ENCODE peak calls at places on chromosome 3, in five cellular contexts. X is tibial artery, I is BE2C, B is GM23338, A is NT2/D1. N is an unnamed sample. For H3K27me3, the result is how much of the 10 kb centered on the place peaks cover.

GRCh38 chr3:158908187-158908762 is 106.4 kb downstream of the MFSD1 start:
- DNase-seq in A (no peak), B (no peak), X (no peak), I (no peak), N (no peak)

GRCh38 chr3:122343654-122344053 is 18.6 kb downstream of the CSTA start:
- DNase-seq in A (no peak), I (no peak), B (no peak), X (no peak), N (no peak)

GRCh38 chr3:126716057-126716456 is 12.0 kb downstream of the CHCHD6 start:
- DNase-seq in A (no peak), X (no peak), B (no peak), I (no peak), N (no peak)

GRCh38 chr3:126343675-126344074 is 13.5 kb downstream of the KLF15 start:
- DNase-seq in I (no peak), B (no peak), X (peak), A (no peak), N (peak)

GRCh38 chr3:189144645-189145044 is 27.1 kb upstream of the TPRG1 start:
- DNase-seq in A (no peak), B (no peak), X (no peak), I (peak), N (no peak)

GRCh38 chr3:16474304-16474703 is 39.2 kb downstream of the RFTN1 start:
- DNase-seq in A (no peak), X (no peak), B (no peak), I (no peak), N (no peak)

GRCh38 chr3:126704494-126705214 is 614 bp downstream of the CHCHD6 start:
- DNase-seq in I (no peak), X (no peak), B (peak), A (no peak), N (no peak)

GRCh38 chr3:196344663-196345062 is 6.5 kb upstream of the TM4SF19 start:
- DNase-seq in A (no peak), B (no peak), X (no peak), I (no peak), N (no peak)

GRCh38 chr3:43011638-43012037 is 32.5 kb downstream of the GASK1A start:
- DNase-seq in A (no peak), B (no peak), X (no peak), I (no peak), N (no peak)

GRCh38 chr3:129723558-129724324 is 117.3 kb upstream of the PLXND1 start:
- DNase-seq in I (no peak), A (no peak), X (peak), B (no peak), N (peak)

GRCh38 chr3:191244242-191244867 is 45.3 kb downstream of the OSTN start:
- DNase-seq in B (no peak), X (no peak), A (no peak), I (no peak), N (no peak)

GRCh38 chr3:159829056-159829995 is 159.3 kb upstream of the IL12A start:
- DNase-seq in I (peak), X (peak), B (no peak), A (no peak), N (peak)

DNA sequence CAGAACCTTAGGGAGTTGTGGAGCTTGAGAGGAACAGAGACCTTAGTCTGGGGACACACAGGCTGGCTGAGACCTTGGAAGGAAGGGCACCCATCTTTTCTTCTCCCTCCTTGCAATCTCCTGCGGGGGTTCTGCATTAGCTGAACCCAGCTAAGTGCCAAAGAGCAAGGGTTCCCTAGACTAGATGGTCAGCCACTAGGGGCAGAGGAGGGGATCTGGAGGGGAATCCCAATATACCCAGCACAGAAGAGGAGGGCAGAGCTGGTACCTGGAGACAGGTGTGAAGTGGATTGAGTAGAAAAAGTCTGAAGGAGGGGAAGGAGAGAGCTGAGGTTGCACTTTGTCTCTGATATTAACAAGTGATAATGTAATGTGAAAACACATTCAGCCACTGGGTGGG is 212.8 kb downstream of the ADAMTS9 start:
- DNase-seq in X (no peak), B (no peak), I (no peak), A (no peak), N (no peak)
- H3K27me3 ChIP-seq in X (under half), B (under half), I (under half), A (under half), N (under half)

GRCh38 chr3:193771736-193772135 is 178.7 kb downstream of the OPA1 start:
- DNase-seq in I (no peak), A (no peak), X (no peak), B (no peak), N (no peak)

GRCh38 chr3:193774272-193774915 is 181.4 kb downstream of the OPA1 start:
- DNase-seq in B (no peak), I (no peak), X (peak), A (no peak), N (no peak)

GRCh38 chr3:193771011-193771697 is 178.1 kb downstream of the OPA1 start:
- DNase-seq in X (no peak), I (no peak), B (no peak), A (no peak), N (no peak)

GRCh38 chr3:193773266-193774183 is 180.5 kb downstream of the OPA1 start:
- DNase-seq in X (no peak), I (no peak), B (no peak), A (no peak), N (no peak)

GRCh38 chr3:193772389-193772788 is 179.4 kb downstream of the OPA1 start:
- DNase-seq in A (no peak), X (no peak), B (no peak), I (no peak), N (no peak)
- H3K27me3 ChIP-seq in A (under half), X (under half), B (under half), I (under half), N (under half)

GRCh38 chr3:181715601-181716340 is 4.0 kb downstream of the SOX2 start:
- DNase-seq in A (no peak), X (no peak), B (peak), I (no peak), N (no peak)
- H3K27me3 ChIP-seq in A (under half), X (half or more), B (under half), I (under half), N (half or more)

DNA sequence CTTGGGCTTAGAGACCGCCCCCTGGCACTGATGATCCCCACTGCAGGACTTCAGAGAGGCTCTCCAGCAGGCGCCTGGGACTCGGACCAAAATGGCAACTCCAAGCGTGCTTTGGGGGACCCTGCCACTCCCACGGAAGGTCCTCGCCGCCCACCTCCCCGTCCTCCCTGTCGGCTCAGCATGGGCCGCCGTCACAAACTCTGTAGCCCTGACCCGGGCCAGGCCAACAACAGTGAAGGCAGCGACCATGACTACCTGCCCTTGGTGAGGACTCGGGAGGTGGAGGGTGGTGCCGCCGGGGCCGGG is 7.7 kb downstream of the ALG3 start:
- DNase-seq in B (no peak), A (no peak), X (no peak), I (no peak), N (no peak)
- H3K27me3 ChIP-seq in B (under half), A (under half), X (under half), I (under half), N (under half)